ENCODE peak calls at places on chromosomes 3 and 15, in ten cellular contexts. H, N, G, W, J, M, U, C, F and X are unnamed samples. For H3K4me1 and H3K27me3, the result is how much of the 10 kb centered on the place peaks cover.

GRCh38 chr3:100006570-100007271 is 107.6 kb downstream of the FILIP1L start:
- DNase-seq in C (no peak), M (no peak), W (no peak), F (no peak), G (no peak), J (no peak), H (no peak), U (no peak), N (no peak), X (no peak)

GRCh38 chr3:108605491-108605890 is 16.0 kb downstream of the DZIP3 start:
- DNase-seq in H (no peak), J (no peak), M (no peak), C (no peak), U (no peak), G (no peak), N (no peak), W (no peak), F (no peak), X (no peak)

GRCh38 chr3:132626955-132627354 is 29.9 kb downstream of the ACKR4 start:
- DNase-seq in W (peak), H (no peak), J (no peak), C (no peak), U (no peak), M (no peak), N (no peak), F (no peak), G (no peak), X (no peak)

GRCh38 chr15:76799760-76800159 is 105.4 kb downstream of the SCAPER start:
- DNase-seq in W (no peak), U (no peak), H (no peak), N (no peak), F (no peak), J (no peak), G (no peak), C (no peak), M (no peak), X (no peak)

GRCh38 chr15:78033864-78034263 is 43.6 kb downstream of the TBC1D2B start:
- DNase-seq in N (no peak), W (no peak), M (no peak), H (no peak), C (no peak), J (no peak), U (no peak), G (no peak), F (peak), X (no peak)

GRCh38 chr3:131349946-131350347 is 31.6 kb upstream of the NUDT16 start:
- DNase-seq in F (no peak), C (peak), H (no peak), U (no peak), N (peak), G (peak), J (no peak), M (peak), W (no peak), X (no peak)

GRCh38 chr3:150743508-150743907 is 19.5 kb downstream of the SIAH2 start:
- DNase-seq in J (no peak), F (no peak), N (no peak), G (no peak), U (no peak), H (no peak), M (no peak), C (no peak), W (no peak), X (no peak)

GRCh38 chr3:99666201-99666600 is 27.8 kb downstream of the COL8A1 start:
- DNase-seq in M (no peak), N (no peak), C (no peak), F (no peak), W (no peak), G (no peak), J (no peak), U (no peak), H (no peak), X (no peak)

GRCh38 chr15:95919460-95919859 is 411.0 kb upstream of the NR2F2 start:
- DNase-seq in H (no peak), F (no peak), J (no peak), N (no peak), G (no peak), U (no peak), C (no peak), M (no peak), W (no peak), X (no peak)

GRCh38 chr3:173410836-173411235 is 13.3 kb downstream of the NLGN1 start:
- DNase-seq in M (no peak), C (no peak), W (no peak), N (no peak), J (no peak), U (no peak), G (no peak), F (no peak), H (no peak), X (no peak)

GRCh38 chr3:172343979-172344378 is 104.3 kb downstream of the GHSR start:
- DNase-seq in H (no peak), U (no peak), C (no peak), J (no peak), G (no peak), M (no peak), N (no peak), W (no peak), F (no peak), X (no peak)

GRCh38 chr3:31106912-31107311 is 212.5 kb upstream of the GADL1 start:
- DNase-seq in C (no peak), W (no peak), H (no peak), N (no peak), G (no peak), J (peak), M (no peak), U (no peak), F (no peak), X (no peak)

GRCh38 chr3:94162700-94163099 is 99.8 kb downstream of the NSUN3 start:
- DNase-seq in C (no peak), G (peak), U (no peak), W (no peak), M (peak), J (no peak), H (no peak), N (no peak), F (no peak), X (no peak)

DNA sequence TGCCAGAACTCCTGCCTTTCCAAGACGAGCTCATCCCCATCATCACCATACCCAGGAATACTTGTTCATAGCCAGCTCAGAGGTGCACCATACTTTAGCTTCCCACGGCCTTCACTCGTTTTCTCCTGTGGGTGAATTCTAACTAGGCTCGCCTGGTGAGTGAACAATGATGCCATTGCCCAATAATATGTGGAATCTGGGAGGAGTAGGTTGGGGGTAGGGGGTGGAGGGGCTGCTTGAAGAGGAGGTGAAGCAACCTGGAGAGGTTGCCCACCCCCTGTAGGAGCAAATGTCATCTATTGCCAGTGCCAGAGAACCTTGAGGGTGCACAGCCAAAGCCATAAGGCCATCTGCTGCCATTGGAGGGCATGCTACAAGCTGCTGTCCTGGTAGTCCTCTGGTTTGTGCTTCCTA is 592 bp upstream of the ZNF445 start:
- DNase-seq in G (no peak), C (no peak), U (no peak), N (no peak), M (no peak), J (no peak), H (no peak), W (no peak), F (no peak), X (no peak)
- H3K27ac ChIP-seq in G (peak), C (peak), U (peak), N (no peak), M (peak), J (no peak), H (no peak), W (no peak), F (no peak), X (no peak)

DNA sequence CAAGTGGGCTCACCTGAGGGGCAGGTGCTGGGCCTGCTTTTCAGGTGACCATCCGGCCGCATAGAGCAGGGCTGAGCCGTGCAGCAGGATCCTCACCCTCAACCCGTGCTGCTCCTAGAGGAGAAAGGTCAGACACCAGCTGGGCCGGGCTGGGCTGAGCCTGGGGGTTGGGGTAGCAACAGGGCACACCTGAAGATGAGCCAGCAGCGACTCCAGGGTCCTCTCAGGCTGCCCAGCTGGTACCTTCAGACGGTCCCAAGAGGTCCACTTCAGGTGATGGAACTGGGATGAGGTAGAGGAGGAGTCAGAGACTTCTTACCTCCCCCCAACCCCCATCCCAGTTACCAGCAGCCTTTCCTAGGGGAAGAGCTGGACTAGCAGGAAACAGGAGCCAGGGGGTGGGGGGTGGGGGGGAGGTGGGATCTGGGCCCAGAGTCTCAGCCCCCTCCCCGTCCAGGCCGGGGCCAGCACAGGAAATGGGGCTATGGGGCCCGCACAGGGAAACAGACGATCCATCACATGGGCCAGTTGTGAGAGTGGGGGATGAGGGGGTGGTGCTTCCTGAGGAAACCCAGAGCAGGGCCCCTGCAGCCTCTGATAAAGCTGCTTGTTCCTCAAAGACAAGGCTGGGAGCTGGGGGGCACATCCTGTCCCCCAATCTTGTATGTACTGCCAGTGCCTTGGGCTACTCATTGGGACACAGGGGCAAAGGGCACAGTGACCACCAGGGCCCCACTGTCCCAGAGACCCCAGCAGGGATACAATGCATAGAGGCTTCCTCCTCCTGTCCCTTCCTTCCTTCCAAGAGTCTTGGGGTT is 3.0 kb downstream of the INKA1 start:
- DNase-seq in W (peak), N (peak), F (no peak), M (peak), U (no peak), J (no peak), G (no peak), H (no peak), C (peak), X (peak)
- H3K4me1 ChIP-seq in W (under half), N (under half), F (under half), M (under half), U (under half), J (under half), G (under half), H (under half), C (half or more), X (under half)

GRCh38 chr3:59908700-59909099 is 858.9 kb upstream of the CFAP20DC start:
- DNase-seq in U (no peak), M (no peak), G (no peak), H (no peak), J (no peak), W (no peak), C (no peak), F (no peak), N (no peak), X (no peak)
- H3K27me3 ChIP-seq in U (under half), M (under half), G (under half), H (under half), J (under half), W (under half), C (under half), F (under half), N (under half), X (under half)

DNA sequence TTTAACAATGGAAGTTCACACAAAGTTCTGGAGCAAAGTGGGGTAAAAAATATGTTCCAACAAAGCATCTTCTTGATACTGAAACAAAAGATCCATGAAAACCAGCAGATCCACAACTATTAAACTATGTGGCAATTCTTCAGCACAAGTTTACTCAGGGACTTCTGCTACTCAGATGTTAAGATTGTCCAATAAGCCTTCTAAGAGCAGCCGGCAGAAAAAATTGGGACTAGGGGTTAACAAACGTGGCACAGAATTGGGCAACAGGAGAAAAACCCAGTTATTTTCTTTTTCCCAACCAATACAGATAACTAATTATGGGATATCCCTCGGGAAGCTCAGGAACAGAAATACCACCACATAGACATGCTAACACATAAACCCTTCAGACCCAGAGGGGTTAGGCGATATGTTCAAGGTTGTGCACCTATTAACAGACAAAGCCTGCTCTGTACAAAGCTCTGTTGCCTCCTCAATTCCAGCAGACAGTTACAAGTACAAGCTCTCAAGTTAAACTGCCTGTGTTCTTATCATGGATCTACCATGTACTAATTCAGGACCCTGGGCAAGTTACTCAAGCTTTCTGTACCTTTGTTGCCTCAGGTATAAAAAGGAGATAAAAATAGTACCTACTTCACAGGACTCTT is 6.8 kb downstream of the SSR3 start:
- DNase-seq in G (no peak), N (no peak), F (no peak), U (no peak), C (no peak), H (no peak), W (no peak), J (no peak), M (no peak), X (no peak)
- H3K27ac ChIP-seq in G (no peak), N (no peak), F (no peak), U (no peak), C (peak), H (peak), W (no peak), J (no peak), M (no peak), X (peak)